ENCODE peak calls at places on chromosomes 5 and 9, in nine cellular contexts. K is A673; Y is naive thymus-derived CD4-positive, alpha-beta T cell; D is heart right ventricle; V is left ventricle myocardium inferior; W is right atrium auricular region; H is HCT116; G is right lobe of liver; S is brain microvascular endothelial cell. F is an unnamed sample. For H3K36me3, the result is how much of the 10 kb centered on the place peaks cover.

GRCh38 chr9:115182264-115182663 is 64.3 kb upstream of the TNC start:
- DNase-seq in K (no peak), Y (no peak), D (no peak), V (no peak), W (no peak), H (no peak), G (no peak), S (no peak), F (no peak)

GRCh38 chr5:23007226-23007625 is 154.1 kb upstream of the CDH12 start:
- DNase-seq in K (no peak), Y (no peak), D (no peak), V (no peak), W (no peak), H (no peak), G (no peak), S (no peak), F (no peak)

GRCh38 chr9:87714819-87715218 is 11.1 kb upstream of the CTSL start:
- DNase-seq in K (peak), Y (no peak), D (peak), V (no peak), W (peak), H (no peak), G (peak), S (peak), F (peak)

GRCh38 chr5:41637869-41638268 is 127.5 kb upstream of the PLCXD3 start:
- DNase-seq in K (peak), Y (no peak), D (no peak), V (no peak), W (no peak), H (peak), G (no peak), S (no peak), F (no peak)

GRCh38 chr5:99600952-99601351 is 672.1 kb upstream of the CHD1 start:
- DNase-seq in K (no peak), Y (no peak), D (no peak), V (no peak), W (no peak), H (no peak), G (no peak), S (no peak), F (no peak)

GRCh38 chr5:33032161-33033085 is 321.3 kb downstream of the NPR3 start:
- DNase-seq in K (no peak), Y (no peak), D (no peak), V (no peak), W (no peak), H (no peak), G (no peak), S (peak), F (peak)

GRCh38 chr5:135019314-135019713 is 14.7 kb downstream of the PITX1 start:
- DNase-seq in K (no peak), Y (no peak), D (no peak), V (no peak), W (no peak), H (no peak), G (no peak), S (no peak), F (no peak)

GRCh38 chr9:34158362-34158869 is 20.4 kb upstream of the UBAP1 start:
- DNase-seq in K (no peak), Y (no peak), D (no peak), V (no peak), W (no peak), H (no peak), G (no peak), S (peak), F (no peak)

GRCh38 chr9:90890146-90890545 is 88.5 kb downstream of the SYK start:
- DNase-seq in K (no peak), Y (no peak), D (no peak), V (no peak), W (no peak), H (no peak), G (no peak), S (no peak), F (no peak)

GRCh38 chr5:171957591-171958251 is 48.7 kb downstream of the FBXW11 start:
- DNase-seq in K (no peak), Y (peak), D (no peak), V (no peak), W (no peak), H (no peak), G (no peak), S (no peak), F (no peak)

GRCh38 chr5:78362220-78362619 is 1.8 kb downstream of the SCAMP1 start:
- DNase-seq in K (no peak), Y (no peak), D (no peak), V (no peak), W (no peak), H (no peak), G (no peak), S (no peak), F (no peak)

GRCh38 chr9:20012232-20012631 is 223.4 kb upstream of the SLC24A2 start:
- DNase-seq in K (no peak), Y (no peak), D (no peak), V (no peak), W (no peak), H (no peak), G (no peak), S (peak), F (no peak)

GRCh38 chr5:169742773-169743296 is 105.8 kb downstream of the DOCK2 start:
- DNase-seq in K (no peak), Y (no peak), D (peak), V (no peak), W (no peak), H (no peak), G (no peak), S (peak), F (peak)

GRCh38 chr5:90530736-90531487 is 1.5 kb upstream of the LYSMD3 start:
- DNase-seq in K (no peak), Y (no peak), D (peak), V (no peak), W (no peak), H (no peak), G (no peak), S (no peak), F (no peak)

GRCh38 chr5:167961731-167962130 is 329.7 kb upstream of the WWC1 start:
- DNase-seq in K (no peak), Y (no peak), D (no peak), V (no peak), W (no peak), H (no peak), G (no peak), S (no peak), F (no peak)

GRCh38 chr9:4517274-4517673 is 27.0 kb downstream of the SLC1A1 start:
- DNase-seq in K (no peak), Y (no peak), D (no peak), V (no peak), W (no peak), H (no peak), G (no peak), S (peak), F (no peak)

GRCh38 chr5:8710426-8710930 is 835.4 kb downstream of the SEMA5A start:
- DNase-seq in K (no peak), Y (no peak), D (no peak), V (no peak), W (no peak), H (no peak), G (no peak), S (no peak), F (no peak)

GRCh38 chr5:93890657-93891056 is 149.3 kb upstream of the POU5F2 start:
- DNase-seq in K (no peak), Y (no peak), D (no peak), V (no peak), W (no peak), H (no peak), G (no peak), S (no peak), F (no peak)

GRCh38 chr5:56737002-56737621 is 78.2 kb upstream of the MAP3K1 start:
- DNase-seq in K (peak), Y (no peak), D (peak), V (peak), W (no peak), H (no peak), G (no peak), S (peak), F (peak)

GRCh38 chr5:126656397-126657007 is 55.8 kb downstream of the PHAX start:
- DNase-seq in K (peak), Y (no peak), D (no peak), V (no peak), W (no peak), H (peak), G (no peak), S (no peak), F (no peak)

GRCh38 chr5:128905225-128906110 is 59.8 kb upstream of the SLC27A6 start:
- DNase-seq in K (peak), Y (no peak), D (peak), V (no peak), W (no peak), H (peak), G (no peak), S (peak), F (peak)

GRCh38 chr5:151675956-151676712 is 10.6 kb downstream of the SPARC start:
- DNase-seq in K (peak), Y (no peak), D (no peak), V (no peak), W (no peak), H (no peak), G (no peak), S (no peak), F (no peak)

GRCh38 chr9:137269231-137269772 is 8.2 kb upstream of the TOR4A start:
- DNase-seq in K (no peak), Y (no peak), D (peak), V (no peak), W (no peak), H (no peak), G (peak), S (peak), F (peak)

GRCh38 chr9:136048560-136049411 is 46.3 kb downstream of the NACC2 start:
- DNase-seq in K (no peak), Y (no peak), D (no peak), V (no peak), W (peak), H (no peak), G (peak), S (no peak), F (no peak)

GRCh38 chr5:31455172-31455571 is 76.7 kb downstream of the DROSHA start:
- DNase-seq in K (no peak), Y (no peak), D (no peak), V (no peak), W (no peak), H (no peak), G (no peak), S (no peak), F (no peak)

GRCh38 chr5:31449962-31450361 is 81.9 kb downstream of the DROSHA start:
- DNase-seq in K (no peak), Y (no peak), D (no peak), V (no peak), W (no peak), H (no peak), G (no peak), S (no peak), F (no peak)

GRCh38 chr5:31453522-31453921 is 78.4 kb downstream of the DROSHA start:
- DNase-seq in K (no peak), Y (no peak), D (no peak), V (no peak), W (no peak), H (no peak), G (no peak), S (no peak), F (no peak)

GRCh38 chr5:31449175-31449574 is 82.7 kb downstream of the DROSHA start:
- DNase-seq in K (peak), Y (no peak), D (no peak), V (no peak), W (no peak), H (no peak), G (no peak), S (peak), F (peak)

GRCh38 chr5:31452314-31452713 is 79.6 kb downstream of the DROSHA start:
- DNase-seq in K (no peak), Y (no peak), D (no peak), V (no peak), W (no peak), H (no peak), G (no peak), S (no peak), F (no peak)
- H3K36me3 ChIP-seq in K (under half), Y (under half), D (under half), V (half or more), W (under half), H (under half), G (under half), S (under half), F (under half)

GRCh38 chr9:134731497-134732391 is 90.1 kb downstream of the COL5A1 start:
- DNase-seq in K (no peak), Y (no peak), D (no peak), V (no peak), W (no peak), H (no peak), G (no peak), S (no peak), F (no peak)

GRCh38 chr9:134730011-134730760 is 88.6 kb downstream of the COL5A1 start:
- DNase-seq in K (no peak), Y (no peak), D (peak), V (peak), W (peak), H (no peak), G (no peak), S (no peak), F (no peak)

GRCh38 chr9:134732392-134733110 is 90.9 kb downstream of the COL5A1 start:
- DNase-seq in K (no peak), Y (no peak), D (no peak), V (no peak), W (no peak), H (no peak), G (no peak), S (no peak), F (no peak)

GRCh38 chr9:134728801-134729495 is 87.3 kb downstream of the COL5A1 start:
- DNase-seq in K (no peak), Y (no peak), D (no peak), V (no peak), W (no peak), H (no peak), G (no peak), S (no peak), F (no peak)

GRCh38 chr9:134730761-134731496 is 89.3 kb downstream of the COL5A1 start:
- DNase-seq in K (no peak), Y (no peak), D (no peak), V (no peak), W (no peak), H (no peak), G (no peak), S (no peak), F (no peak)
- H3K36me3 ChIP-seq in K (under half), Y (under half), D (under half), V (under half), W (under half), H (under half), G (under half), S (half or more), F (half or more)

GRCh38 chr5:107543868-107544267 is 126.9 kb downstream of the EFNA5 start:
- DNase-seq in K (no peak), Y (no peak), D (no peak), V (no peak), W (no peak), H (no peak), G (no peak), S (no peak), F (no peak)
- H3K36me3 ChIP-seq in K (under half), Y (under half), D (under half), V (under half), W (under half), H (under half), G (under half), S (under half), F (under half)

GRCh38 chr5:111115229-111115628 is 23.1 kb downstream of the WDR36 start:
- DNase-seq in K (no peak), Y (no peak), D (no peak), V (no peak), W (no peak), H (no peak), G (no peak), S (no peak), F (no peak)
- H3K36me3 ChIP-seq in K (under half), Y (under half), D (under half), V (half or more), W (under half), H (under half), G (under half), S (under half), F (under half)

GRCh38 chr9:128103589-128103962 is 24.0 kb downstream of the PTGES2 start:
- DNase-seq in K (no peak), Y (no peak), D (no peak), V (no peak), W (no peak), H (no peak), G (no peak), S (no peak), F (no peak)
- H3K36me3 ChIP-seq in K (half or more), Y (under half), D (under half), V (half or more), W (half or more), H (under half), G (under half), S (half or more), F (half or more)

DNA sequence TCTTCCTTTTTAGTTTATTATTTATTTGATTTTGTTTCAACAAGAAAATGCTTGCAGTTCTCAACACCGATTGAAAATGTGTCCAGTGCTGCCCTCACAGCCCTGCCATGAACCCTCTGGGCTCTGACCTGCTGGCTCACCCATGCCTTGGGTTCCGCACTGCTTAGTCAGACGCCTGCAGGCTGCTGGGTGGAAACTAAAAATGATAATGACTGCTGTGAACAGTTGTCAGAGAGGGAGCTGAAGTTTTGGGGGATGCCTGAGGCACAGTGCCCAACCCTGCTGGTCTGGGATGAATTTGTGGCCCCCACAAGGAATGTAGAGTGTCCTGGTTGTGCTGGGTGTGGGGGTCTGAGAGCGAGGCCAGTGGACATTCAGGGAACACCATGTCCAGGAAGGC is 22.2 kb upstream of the CFAP157 start:
- DNase-seq in K (no peak), Y (no peak), D (no peak), V (no peak), W (no peak), H (no peak), G (no peak), S (peak), F (no peak)
- H3K36me3 ChIP-seq in K (under half), Y (under half), D (under half), V (half or more), W (half or more), H (under half), G (under half), S (under half), F (under half)

DNA sequence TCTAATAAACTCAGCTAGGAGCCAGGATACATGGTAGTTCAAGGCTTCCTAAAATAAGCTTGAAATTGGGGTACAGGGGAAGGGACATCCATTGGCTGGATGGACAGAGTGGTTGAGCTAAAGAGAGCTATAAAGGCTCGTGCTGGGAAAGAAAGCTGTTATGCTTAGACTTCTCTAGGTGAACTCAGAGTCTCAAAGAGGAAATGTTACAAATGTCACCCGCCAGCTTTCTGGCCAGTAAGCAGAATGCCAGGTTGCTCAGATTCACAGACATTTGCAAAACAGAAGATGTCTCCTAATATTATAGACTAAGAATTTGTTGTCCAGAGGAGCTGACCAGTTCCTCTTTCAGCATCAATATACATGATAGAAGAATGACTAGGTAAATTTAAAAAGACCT is 30.6 kb downstream of the STOM start:
- DNase-seq in K (no peak), Y (no peak), D (no peak), V (no peak), W (no peak), H (no peak), G (no peak), S (no peak), F (no peak)
- H3K36me3 ChIP-seq in K (under half), Y (under half), D (under half), V (half or more), W (half or more), H (under half), G (under half), S (under half), F (under half)